ENCODE peak calls at places on chromosomes 5 and 9, in eight cellular contexts. K is SK-N-DZ; W is cardiac fibroblast; L is MV-4-11; R is stimulated activated CD8-positive, alpha-beta memory T cell treated with anti-CD3 and anti-CD28 coated beads, Interleukin-7, amount 100 ng/mL, for 48 hours; M is GM12865; D is right lobe of liver; V is stimulated activated CD4-positive, alpha-beta T cell treated with anti-CD3 and anti-CD28 coated beads, Interleukin-12 subunit alpha, Interleukin-12 subunit beta, amount 100 ng/mL, for 24 hours. O is an unnamed sample.

GRCh38 chr5:139845846-139846681 is 50.5 kb downstream of the PSD2 start:
- DNase-seq in K (no peak), W (no peak), L (no peak), R (no peak), M (no peak), D (peak), V (no peak), O (no peak)

GRCh38 chr5:84287964-84288363 is 96.7 kb downstream of the EDIL3 start:
- DNase-seq in K (no peak), W (peak), L (peak), R (no peak), M (peak), D (no peak), V (no peak), O (peak)

GRCh38 chr9:99076483-99077171 is 28.3 kb upstream of the TGFBR1 start:
- DNase-seq in K (no peak), W (no peak), L (peak), R (no peak), M (peak), D (no peak), V (no peak), O (peak)

GRCh38 chr5:73189816-73190451 is 16.9 kb downstream of the TMEM174 start:
- DNase-seq in K (no peak), W (peak), L (no peak), R (no peak), M (no peak), D (no peak), V (no peak), O (no peak)

GRCh38 chr9:135076143-135076875 is 11.2 kb upstream of the OLFM1 start:
- DNase-seq in K (no peak), W (no peak), L (no peak), R (no peak), M (no peak), D (peak), V (no peak), O (no peak)

GRCh38 chr5:107820339-107820880 is 149.7 kb upstream of the EFNA5 start:
- DNase-seq in K (no peak), W (no peak), L (no peak), R (no peak), M (peak), D (no peak), V (no peak), O (no peak)

GRCh38 chr9:130034570-130034969 is 8.4 kb downstream of the FNBP1 start:
- DNase-seq in K (no peak), W (peak), L (peak), R (no peak), M (peak), D (no peak), V (no peak), O (peak)

GRCh38 chr9:95138474-95138873 is 179.0 kb downstream of the FANCC start:
- DNase-seq in K (peak), W (no peak), L (no peak), R (no peak), M (no peak), D (peak), V (no peak), O (no peak)

GRCh38 chr5:392431-392988 is 50.5 kb upstream of the EXOC3 start:
- DNase-seq in K (no peak), W (no peak), L (peak), R (peak), M (peak), D (no peak), V (peak), O (peak)

O was measured in NB4.